ENCODE peak calls at places on chromosomes 1 and 21, in four cellular contexts. One of them, this sample, is unnamed.
A peak's percentile ranks its signal among the peaks of the same experiment; 100 is the strongest.

GRCh38 chr1:187787696-187788095 is 958.9 kb downstream of the PLA2G4A start:
- DNase-seq in esophagus squamous epithelium: no peak
- DNase-seq in prostate gland: no peak
- DNase-seq in ovary: no peak
- DNase-seq in this sample: no peak

GRCh38 chr1:218674280-218674773 is 329.2 kb downstream of the TGFB2 start:
- DNase-seq in esophagus squamous epithelium: no peak
- DNase-seq in prostate gland: no peak
- DNase-seq in ovary: peak; percentile 11
- DNase-seq in this sample: peak; percentile 11

GRCh38 chr1:166902279-166902678 is 26.2 kb upstream of the TADA1 start:
- DNase-seq in esophagus squamous epithelium: no peak
- DNase-seq in prostate gland: no peak
- DNase-seq in ovary: no peak
- DNase-seq in this sample: peak; percentile 80

GRCh38 chr1:24298606-24299005 is 20.6 kb upstream of the GRHL3 start:
- DNase-seq in esophagus squamous epithelium: no peak
- DNase-seq in prostate gland: no peak
- DNase-seq in ovary: no peak
- DNase-seq in this sample: no peak

GRCh38 chr1:110787328-110788071 is 85.4 kb upstream of the CD53 start:
- DNase-seq in esophagus squamous epithelium: no peak
- DNase-seq in prostate gland: no peak
- DNase-seq in ovary: no peak
- DNase-seq in this sample: no peak

GRCh38 chr1:112849425-112849966 is 106.5 kb downstream of the SLC16A1 start:
- DNase-seq in esophagus squamous epithelium: no peak
- DNase-seq in prostate gland: no peak
- DNase-seq in ovary: no peak
- DNase-seq in this sample: peak; percentile 88

GRCh38 chr1:93993731-93994130 is 84.5 kb upstream of the GCLM start:
- DNase-seq in esophagus squamous epithelium: no peak
- DNase-seq in prostate gland: no peak
- DNase-seq in ovary: no peak
- DNase-seq in this sample: no peak

GRCh38 chr21:42026072-42026415 is 15.9 kb upstream of the ZBTB21 start:
- DNase-seq in esophagus squamous epithelium: no peak
- DNase-seq in prostate gland: no peak
- DNase-seq in ovary: peak; percentile 24
- DNase-seq in this sample: no peak

GRCh38 chr1:216523043-216523442 is 99.8 kb upstream of the USH2A start:
- DNase-seq in esophagus squamous epithelium: no peak
- DNase-seq in prostate gland: no peak
- DNase-seq in ovary: no peak
- DNase-seq in this sample: no peak

GRCh38 chr1:26059906-26060305 is 7.5 kb downstream of the TRIM63 start:
- DNase-seq in esophagus squamous epithelium: no peak
- DNase-seq in prostate gland: no peak
- DNase-seq in ovary: no peak
- DNase-seq in this sample: no peak

GRCh38 chr1:29269356-29269755 is 33.0 kb downstream of the PTPRU start:
- DNase-seq in esophagus squamous epithelium: no peak
- DNase-seq in prostate gland: no peak
- DNase-seq in ovary: no peak
- DNase-seq in this sample: no peak

GRCh38 chr1:12776801-12777557 is 3.4 kb downstream of the PRAMEF12 start:
- DNase-seq in esophagus squamous epithelium: no peak
- DNase-seq in prostate gland: no peak
- DNase-seq in ovary: no peak
- DNase-seq in this sample: no peak

GRCh38 chr1:17538428-17539130 is 919 bp upstream of the ARHGEF10L start:
- DNase-seq in esophagus squamous epithelium: no peak
- DNase-seq in prostate gland: no peak
- DNase-seq in ovary: peak; percentile 52
- DNase-seq in this sample: no peak

GRCh38 chr1:225879521-225880209 is 2.5 kb downstream of the TMEM63A start:
- DNase-seq in esophagus squamous epithelium: no peak
- DNase-seq in prostate gland: peak; percentile 76
- DNase-seq in ovary: no peak
- DNase-seq in this sample: no peak

GRCh38 chr1:182173791-182174190 is 112.3 kb upstream of the ZNF648 start:
- DNase-seq in esophagus squamous epithelium: no peak
- DNase-seq in prostate gland: peak; percentile 62
- DNase-seq in ovary: peak; percentile 55
- DNase-seq in this sample: no peak

GRCh38 chr1:19062258-19063029 is 106.0 kb upstream of the IFFO2 start:
- DNase-seq in esophagus squamous epithelium: no peak
- DNase-seq in prostate gland: no peak
- DNase-seq in ovary: no peak
- DNase-seq in this sample: no peak

GRCh38 chr1:167420510-167420909 is 97.8 kb downstream of the CD247 start:
- DNase-seq in esophagus squamous epithelium: no peak
- DNase-seq in prostate gland: no peak
- DNase-seq in ovary: no peak
- DNase-seq in this sample: no peak

GRCh38 chr1:1858382-1859086 is 32.4 kb downstream of the GNB1 start:
- DNase-seq in esophagus squamous epithelium: no peak
- DNase-seq in prostate gland: peak; percentile 87
- DNase-seq in ovary: peak; percentile 60
- DNase-seq in this sample: peak; percentile 43

GRCh38 chr1:39434797-39435395 is 56.5 kb upstream of the BMP8A start:
- DNase-seq in esophagus squamous epithelium: no peak
- DNase-seq in prostate gland: no peak
- DNase-seq in ovary: no peak
- DNase-seq in this sample: no peak

GRCh38 chr1:67162954-67163353 is 3.3 kb upstream of the IL23R start:
- DNase-seq in esophagus squamous epithelium: no peak
- DNase-seq in prostate gland: no peak
- DNase-seq in ovary: no peak
- DNase-seq in this sample: no peak

GRCh38 chr1:27970401-27970800 is 10.6 kb downstream of the XKR8 start:
- DNase-seq in esophagus squamous epithelium: no peak
- DNase-seq in prostate gland: no peak
- DNase-seq in ovary: no peak
- DNase-seq in this sample: no peak

GRCh38 chr1:150876111-150876434 is 326 bp downstream of the ARNT start:
- DNase-seq in esophagus squamous epithelium: no peak
- DNase-seq in prostate gland: no peak
- DNase-seq in ovary: no peak
- DNase-seq in this sample: no peak

GRCh38 chr1:246107516-246108277 is 399.4 kb downstream of the SMYD3 start:
- DNase-seq in esophagus squamous epithelium: no peak
- DNase-seq in prostate gland: no peak
- DNase-seq in ovary: no peak
- DNase-seq in this sample: peak; percentile 39

GRCh38 chr1:185360714-185361113 is 43.7 kb upstream of the IVNS1ABP start:
- DNase-seq in esophagus squamous epithelium: no peak
- DNase-seq in prostate gland: no peak
- DNase-seq in ovary: no peak
- DNase-seq in this sample: no peak

GRCh38 chr1:222926566-222926965 is 111.7 kb downstream of the DISP1 start:
- DNase-seq in esophagus squamous epithelium: no peak
- DNase-seq in prostate gland: no peak
- DNase-seq in ovary: peak; percentile 25
- DNase-seq in this sample: no peak

GRCh38 chr1:116817582-116818064 is 63.4 kb downstream of the CD2 start:
- DNase-seq in esophagus squamous epithelium: no peak
- DNase-seq in prostate gland: peak; percentile 18
- DNase-seq in ovary: no peak
- DNase-seq in this sample: peak; percentile 77

GRCh38 chr1:191206808-191207207 is 729.1 kb upstream of the BRINP3 start:
- DNase-seq in esophagus squamous epithelium: no peak
- DNase-seq in prostate gland: no peak
- DNase-seq in ovary: no peak
- DNase-seq in this sample: no peak

GRCh38 chr1:5746611-5747427 is 245.4 kb downstream of the NPHP4 start:
- DNase-seq in esophagus squamous epithelium: no peak
- DNase-seq in prostate gland: no peak
- DNase-seq in ovary: no peak
- DNase-seq in this sample: no peak

GRCh38 chr21:39680216-39680615 is 64.8 kb upstream of the IGSF5 start:
- DNase-seq in esophagus squamous epithelium: no peak
- DNase-seq in prostate gland: no peak
- DNase-seq in ovary: no peak
- DNase-seq in this sample: no peak

GRCh38 chr1:228004331-228004871 is 2.4 kb upstream of the WNT3A start:
- DNase-seq in esophagus squamous epithelium: no peak
- DNase-seq in prostate gland: no peak
- DNase-seq in ovary: no peak
- DNase-seq in this sample: peak; percentile 48

GRCh38 chr1:24988560-24988912 is 58.5 kb upstream of the RUNX3 start:
- DNase-seq in esophagus squamous epithelium: no peak
- DNase-seq in prostate gland: no peak
- DNase-seq in ovary: no peak
- DNase-seq in this sample: no peak

GRCh38 chr1:67766117-67766978 is 66.9 kb downstream of the GNG12 start:
- DNase-seq in esophagus squamous epithelium: no peak
- DNase-seq in prostate gland: no peak
- DNase-seq in ovary: peak; percentile 65
- DNase-seq in this sample: peak; percentile 48

GRCh38 chr21:37072239-37072987 is 458 bp downstream of the PIGP start:
- DNase-seq in esophagus squamous epithelium: no peak
- DNase-seq in prostate gland: peak; percentile 72
- DNase-seq in ovary: peak; percentile 84
- DNase-seq in this sample: no peak

GRCh38 chr1:59173721-59174120 is 123.2 kb upstream of the FGGY start:
- DNase-seq in esophagus squamous epithelium: no peak
- DNase-seq in prostate gland: no peak
- DNase-seq in ovary: no peak
- DNase-seq in this sample: no peak
- H3K4me3 ChIP-seq in esophagus squamous epithelium: no peak overlapping the region
- H3K4me3 ChIP-seq in prostate gland: no peak overlapping the region
- H3K4me3 ChIP-seq in ovary: no peak overlapping the region
- H3K4me3 ChIP-seq in this sample: no peak overlapping the region

DNA sequence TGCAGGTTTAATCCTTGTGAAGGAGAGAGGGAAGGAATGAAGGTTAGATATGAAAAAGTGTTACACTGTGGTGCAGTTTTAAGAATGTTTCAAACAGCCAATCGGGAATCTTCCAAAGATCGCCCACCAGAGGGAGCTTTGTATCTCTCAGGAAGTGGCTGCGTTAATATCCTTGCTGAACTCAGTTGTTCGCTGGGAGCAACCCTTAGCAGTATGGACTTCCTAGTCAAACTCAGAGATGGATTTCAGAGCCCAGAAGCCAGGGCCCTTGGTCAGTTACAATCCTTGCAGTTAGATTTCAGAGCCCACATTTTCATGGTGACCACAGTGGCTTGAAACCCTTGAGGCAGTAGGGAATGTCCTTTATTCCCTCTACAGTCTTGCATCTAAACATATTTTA is 136.2 kb downstream of the NTNG1 start:
- DNase-seq in esophagus squamous epithelium: no peak
- DNase-seq in prostate gland: peak; percentile 5
- DNase-seq in ovary: no peak
- DNase-seq in this sample: peak; percentile 49
- TF ChIP-seq CTCF in esophagus squamous epithelium: peak; percentile 54
- TF ChIP-seq CTCF in prostate gland: peak; percentile 34
- TF ChIP-seq CTCF in ovary: no peak
- TF ChIP-seq CTCF in this sample: peak; percentile 48

DNA sequence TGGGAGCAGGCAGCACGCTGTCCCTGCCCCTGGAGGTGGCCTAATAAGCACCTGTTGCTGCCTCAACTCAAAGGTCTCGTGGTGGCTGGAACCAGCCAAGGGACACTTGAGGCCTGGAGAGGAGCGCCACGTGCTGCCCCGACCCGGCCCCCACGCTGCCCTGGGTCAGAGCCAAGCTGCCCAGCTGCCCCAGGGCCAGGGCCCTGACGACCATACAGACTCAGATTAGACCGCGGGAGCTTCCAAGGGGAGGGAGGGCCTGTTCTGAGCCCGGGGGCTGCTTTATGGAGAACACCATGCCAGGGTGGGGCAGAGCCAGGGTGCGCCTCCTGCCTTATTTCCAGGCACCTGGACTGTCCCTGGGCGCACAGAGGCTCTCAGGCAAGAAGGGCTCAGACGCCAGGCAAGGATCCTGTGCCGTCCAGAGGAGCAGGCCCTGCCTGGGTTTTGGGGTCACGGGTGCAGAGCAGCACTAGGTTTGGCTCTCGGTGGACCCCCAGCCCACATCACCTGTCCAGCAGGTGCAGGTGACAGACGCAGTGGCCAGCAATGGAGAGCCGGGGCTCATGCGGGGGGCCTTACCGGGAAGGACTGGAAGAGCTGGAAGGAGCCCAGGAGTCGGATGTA is 18.6 kb downstream of the KRTAP10-1 start:
- DNase-seq in esophagus squamous epithelium: no peak
- DNase-seq in prostate gland: no peak
- DNase-seq in ovary: no peak
- DNase-seq in this sample: no peak
- TF ChIP-seq POLR2A in esophagus squamous epithelium: no peak
- TF ChIP-seq POLR2A in prostate gland: no peak
- TF ChIP-seq POLR2A in ovary: no peak
- TF ChIP-seq POLR2A in this sample: no peak

GRCh38 chr1:43222876-43223275 is 46.9 kb upstream of the TMEM125 start:
- DNase-seq in esophagus squamous epithelium: no peak
- DNase-seq in prostate gland: no peak
- DNase-seq in ovary: no peak
- DNase-seq in this sample: no peak
- H3K4me3 ChIP-seq in esophagus squamous epithelium: no peak overlapping the region
- H3K4me3 ChIP-seq in prostate gland: no peak overlapping the region
- H3K4me3 ChIP-seq in ovary: no peak overlapping the region
- H3K4me3 ChIP-seq in this sample: no peak overlapping the region

GRCh38 chr1:162036156-162036555 is 12.5 kb upstream of the OLFML2B start:
- DNase-seq in esophagus squamous epithelium: no peak
- DNase-seq in prostate gland: no peak
- DNase-seq in ovary: no peak
- DNase-seq in this sample: no peak

GRCh38 chr1:162035241-162035640 is 11.6 kb upstream of the OLFML2B start:
- DNase-seq in esophagus squamous epithelium: no peak
- DNase-seq in prostate gland: no peak
- DNase-seq in ovary: no peak
- DNase-seq in this sample: no peak

GRCh38 chr1:162038624-162039023 is 15.0 kb upstream of the OLFML2B start:
- DNase-seq in esophagus squamous epithelium: no peak
- DNase-seq in prostate gland: no peak
- DNase-seq in ovary: no peak
- DNase-seq in this sample: no peak

GRCh38 chr1:162042361-162042760 is 18.7 kb upstream of the OLFML2B start:
- DNase-seq in esophagus squamous epithelium: no peak
- DNase-seq in prostate gland: no peak
- DNase-seq in ovary: no peak
- DNase-seq in this sample: no peak

DNA sequence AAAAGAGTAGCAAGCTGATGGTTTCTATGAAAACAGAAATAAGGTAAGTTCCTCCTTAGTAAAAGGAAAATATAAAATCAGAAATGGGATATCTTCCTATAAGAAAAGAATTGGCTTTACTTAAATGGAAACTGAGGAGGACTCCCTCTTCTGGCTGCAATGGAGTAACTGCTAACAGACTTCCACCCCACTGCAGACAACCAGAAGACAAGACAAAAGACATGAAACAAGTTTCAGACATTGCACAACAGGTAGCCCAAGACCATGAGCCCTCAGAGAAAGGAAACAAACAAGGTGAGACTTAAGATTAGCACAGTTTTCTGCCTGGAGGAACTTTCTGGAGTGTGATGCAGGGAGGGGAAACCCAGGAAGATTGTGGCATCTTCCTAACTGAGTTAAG is 17.0 kb upstream of the OLFML2B start:
- DNase-seq in esophagus squamous epithelium: no peak
- DNase-seq in prostate gland: no peak
- DNase-seq in ovary: no peak
- DNase-seq in this sample: peak; percentile 59
- TF ChIP-seq CTCF in esophagus squamous epithelium: peak; percentile 37
- TF ChIP-seq CTCF in prostate gland: no peak
- TF ChIP-seq CTCF in ovary: no peak
- TF ChIP-seq CTCF in this sample: peak; percentile 55

This sample was measured in NB4.